ENCODE peak calls at places on chromosomes 3 and 15, in ten cellular contexts. J, K, X, N, F, Z, H, W, P and Q are unnamed samples.

GRCh38 chr3:194720048-194720447 is 34.4 kb downstream of the FAM43A start:
- DNase-seq in Z (no peak), J (no peak), X (no peak), K (no peak), N (no peak), F (no peak), H (no peak), P (no peak), W (no peak), Q (no peak)

GRCh38 chr3:186248850-186249249 is 113.2 kb downstream of the DGKG start:
- DNase-seq in W (no peak), X (no peak), J (no peak), N (no peak), F (no peak), K (no peak), P (no peak), Z (no peak), H (no peak), Q (no peak)

GRCh38 chr3:8584661-8585060 is 59.9 kb downstream of the SSUH2 start:
- DNase-seq in J (no peak), X (no peak), N (no peak), F (no peak), W (no peak), K (no peak), H (no peak), P (no peak), Z (no peak), Q (no peak)

GRCh38 chr3:66303556-66303955 is 82.8 kb downstream of the SLC25A26 start:
- DNase-seq in N (no peak), W (no peak), P (no peak), J (no peak), X (no peak), K (peak; percentile 80), F (no peak), H (no peak), Z (no peak), Q (peak; percentile 24)

GRCh38 chr3:187808466-187809291 is 63.4 kb upstream of the BCL6 start:
- DNase-seq in F (no peak), H (no peak), P (peak; percentile 7), Z (no peak), K (peak; percentile 57), N (no peak), J (no peak), W (no peak), X (no peak), Q (peak; percentile 42)

GRCh38 chr15:90910441-90911301 is 7.6 kb downstream of the MAN2A2 start:
- DNase-seq in P (no peak), W (no peak), H (no peak), F (no peak), N (no peak), K (no peak), J (no peak), X (no peak), Z (no peak), Q (no peak)

GRCh38 chr3:32438596-32439344 is 47.1 kb downstream of the CMTM7 start:
- DNase-seq in H (no peak), N (no peak), W (no peak), X (peak; percentile 25), Z (no peak), P (no peak), J (no peak), K (peak; percentile 59), F (no peak), Q (no peak)

GRCh38 chr3:58998476-58999117 is 51.2 kb downstream of the CFAP20DC start:
- DNase-seq in K (peak; percentile 99), N (no peak), J (peak; percentile 88), H (no peak), X (no peak), W (no peak), Z (peak; percentile 98), P (peak; percentile 97), F (no peak), Q (no peak)

GRCh38 chr3:77412591-77412990 is 372.7 kb downstream of the ROBO2 start:
- DNase-seq in P (no peak), F (no peak), Z (no peak), H (no peak), N (no peak), W (no peak), J (no peak), K (no peak), X (no peak), Q (no peak)

GRCh38 chr3:94269763-94270162 is 206.9 kb downstream of the NSUN3 start:
- DNase-seq in J (peak; percentile 16), X (no peak), N (no peak), K (peak; percentile 51), F (no peak), H (no peak), W (no peak), Z (no peak), P (peak; percentile 11), Q (no peak)

GRCh38 chr15:39579487-39580116 is 1.3 kb upstream of the THBS1 start:
- DNase-seq in Z (peak; percentile 98), X (no peak), H (peak; percentile 65), K (peak; percentile 98), J (peak; percentile 79), F (peak; percentile 21), N (peak; percentile 59), W (peak; percentile 12), P (peak; percentile 96), Q (no peak)

GRCh38 chr3:43632269-43632733 is 10.5 kb upstream of the ANO10 start:
- DNase-seq in W (no peak), H (no peak), F (no peak), Z (peak; percentile 90), J (peak; percentile 50), K (peak; percentile 96), N (no peak), X (no peak), P (peak; percentile 81), Q (no peak)